ENCODE peak calls at places on chromosomes 7 and 10, in five cellular contexts. L is CD8-positive, alpha-beta memory T cell; R is IMR-90; A is upper lobe of right lung; O is CD8-positive, alpha-beta T cell. Y is an unnamed sample. For H3K4me1, the result is how much of the 10 kb centered on the place peaks cover.

GRCh38 chr10:88660593-88660884 is 3.7 kb upstream of the LIPF start:
- DNase-seq in L (no peak), R (peak), A (no peak), O (no peak), Y (no peak)

GRCh38 chr7:116438274-116438673 is 61.3 kb upstream of the CAV2 start:
- DNase-seq in O (no peak), L (no peak), R (peak), A (no peak), Y (no peak)

GRCh38 chr10:60465801-60466200 is 76.1 kb upstream of the ANK3 start:
- DNase-seq in O (no peak), A (no peak), L (no peak), R (peak), Y (no peak)

GRCh38 chr7:130208511-130208910 is 851 bp downstream of the SSMEM1 start:
- DNase-seq in R (peak), A (no peak), O (no peak), L (no peak), Y (no peak)

GRCh38 chr10:84097787-84098353 is 41.4 kb upstream of the GHITM start:
- DNase-seq in O (no peak), L (no peak), R (peak), A (no peak), Y (no peak)

GRCh38 chr7:75537731-75538130 is 45.6 kb downstream of the SPDYE5 start:
- DNase-seq in L (no peak), R (no peak), O (no peak), A (peak), Y (no peak)

GRCh38 chr7:42237162-42237821 is at the start of gene GLI3:
- DNase-seq in L (no peak), O (no peak), R (peak), A (peak), Y (peak)

GRCh38 chr10:100183482-100183881 is 2.3 kb downstream of the ERLIN1 start:
- DNase-seq in A (no peak), L (no peak), R (peak), O (no peak), Y (no peak)

GRCh38 chr10:29608062-29608461 is 26.7 kb downstream of the SVIL start:
- DNase-seq in O (no peak), A (no peak), L (no peak), R (no peak), Y (no peak)

GRCh38 chr7:134901389-134902020 is 84.8 kb upstream of the AGBL3 start:
- DNase-seq in R (no peak), L (no peak), A (no peak), O (no peak), Y (no peak)
- H3K4me1 ChIP-seq in R (under half), L (under half), A (under half), O (under half), Y (under half)

GRCh38 chr10:118704711-118705110 is 50.1 kb downstream of the CACUL1 start:
- DNase-seq in L (no peak), O (no peak), A (no peak), R (no peak), Y (peak)
- H3K4me1 ChIP-seq in L (under half), O (under half), A (under half), R (under half), Y (under half)

GRCh38 chr10:110358869-110359629 is 54.3 kb upstream of the SMNDC1 start:
- DNase-seq in R (no peak), L (no peak), O (no peak), A (no peak), Y (peak)
- H3K4me1 ChIP-seq in R (under half), L (under half), O (under half), A (under half), Y (under half)

GRCh38 chr7:22216832-22217475 is 140.0 kb downstream of the RAPGEF5 start:
- DNase-seq in O (no peak), R (no peak), L (no peak), A (no peak), Y (no peak)

GRCh38 chr7:22210355-22210754 is 146.6 kb downstream of the RAPGEF5 start:
- DNase-seq in O (no peak), A (no peak), R (no peak), L (no peak), Y (peak)

GRCh38 chr7:22216309-22216708 is 140.6 kb downstream of the RAPGEF5 start:
- DNase-seq in L (no peak), R (no peak), O (no peak), A (no peak), Y (no peak)

GRCh38 chr7:22219036-22219435 is 137.9 kb downstream of the RAPGEF5 start:
- DNase-seq in A (no peak), L (no peak), R (no peak), O (no peak), Y (no peak)

GRCh38 chr7:22214000-22214399 is 143.0 kb downstream of the RAPGEF5 start:
- DNase-seq in O (no peak), L (no peak), A (no peak), R (no peak), Y (no peak)
- H3K4me1 ChIP-seq in O (under half), L (under half), A (under half), R (under half), Y (under half)

GRCh38 chr7:128024154-128024553 is 7.1 kb downstream of the LRRC4 start:
- DNase-seq in O (no peak), A (no peak), R (no peak), L (no peak), Y (no peak)
- H3K4me1 ChIP-seq in O (under half), A (under half), R (under half), L (under half), Y (under half)

DNA sequence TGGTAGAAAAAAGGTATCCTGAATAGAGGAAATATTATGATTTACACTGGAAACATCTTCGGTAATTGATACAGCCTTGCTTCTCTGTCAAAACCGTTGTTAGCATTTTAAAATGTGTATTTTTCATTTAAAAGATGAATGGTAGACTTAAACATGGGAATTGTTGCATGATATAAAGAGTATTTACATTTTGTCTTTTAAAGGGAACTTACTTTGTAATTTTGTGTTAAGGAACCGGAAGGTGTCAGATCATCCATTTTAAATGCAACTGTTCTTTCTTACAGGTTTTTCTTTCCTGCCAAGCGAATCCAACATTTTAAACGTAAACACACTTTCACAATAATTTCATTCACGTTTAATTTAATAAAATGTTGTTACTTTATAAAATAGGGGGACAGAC is 1.8 kb upstream of the IGF2BP3 start:
- DNase-seq in O (no peak), R (no peak), L (no peak), A (no peak), Y (no peak)
- H3K4me1 ChIP-seq in O (under half), R (under half), L (half or more), A (under half), Y (under half)

GRCh38 chr10:79354141-79354540 is 6.9 kb downstream of the PPIF start:
- DNase-seq in R (no peak), L (no peak), A (no peak), O (no peak), Y (no peak)
- H3K4me1 ChIP-seq in R (under half), L (under half), A (under half), O (under half), Y (under half)

GRCh38 chr10:124559372-124560132 is 97.9 kb downstream of the LHPP start:
- DNase-seq in O (no peak), A (peak), L (peak), R (no peak), Y (no peak)
- H3K4me1 ChIP-seq in O (under half), A (under half), L (under half), R (under half), Y (under half)

GRCh38 chr10:6053303-6053702 is 8.9 kb downstream of the IL2RA start:
- DNase-seq in A (no peak), R (no peak), O (no peak), L (no peak), Y (no peak)

GRCh38 chr10:6054884-6055283 is 7.3 kb downstream of the IL2RA start:
- DNase-seq in O (no peak), R (no peak), L (no peak), A (no peak), Y (no peak)

GRCh38 chr10:6055929-6056328 is 6.2 kb downstream of the IL2RA start:
- DNase-seq in O (no peak), R (no peak), L (no peak), A (no peak), Y (no peak)

GRCh38 chr10:6052247-6053221 is 9.6 kb downstream of the IL2RA start:
- DNase-seq in A (no peak), R (no peak), O (peak), L (peak), Y (no peak)

DNA sequence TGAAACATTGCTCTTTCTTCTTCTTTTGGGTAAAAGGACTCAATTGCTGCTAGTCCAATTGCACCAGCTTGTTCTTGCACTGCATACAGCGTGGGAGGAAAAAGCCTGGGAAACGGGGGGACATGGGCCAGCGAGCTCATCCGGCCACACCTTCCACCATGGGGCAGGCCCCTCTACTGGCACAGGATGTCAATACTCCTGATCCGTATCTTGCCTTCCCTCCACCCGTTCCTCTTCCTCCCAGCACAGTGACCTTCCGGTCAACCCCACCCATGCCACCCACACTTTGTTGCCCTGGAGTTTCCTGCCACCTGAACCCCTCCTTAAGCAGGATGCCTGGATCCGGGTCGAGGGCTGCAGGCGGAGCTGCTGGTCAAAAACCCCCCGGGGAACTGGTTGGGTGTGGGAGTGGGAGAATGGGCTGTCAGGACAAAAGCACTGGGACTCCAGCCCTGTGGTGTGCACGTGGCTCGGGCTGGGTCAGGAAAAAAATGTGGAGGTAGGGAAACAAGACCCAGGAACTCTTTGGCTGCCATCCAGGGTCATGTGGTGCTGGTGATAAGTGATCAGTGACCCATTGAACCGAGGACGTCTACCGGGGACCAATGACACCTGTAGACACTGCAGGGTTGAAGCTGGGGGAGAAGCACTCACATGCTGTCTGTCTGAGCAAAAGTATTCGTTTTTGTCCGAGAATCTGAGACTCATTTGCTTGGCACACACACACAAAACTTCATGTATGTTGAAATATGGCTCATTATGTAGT is 8.2 kb downstream of the IL2RA start:
- DNase-seq in O (no peak), L (no peak), R (no peak), A (peak), Y (no peak)
- H3K4me1 ChIP-seq in O (under half), L (half or more), R (under half), A (under half), Y (under half)